ENCODE peak calls at places on chromosome 3, in four cellular contexts. One of them, this sample, is unnamed.

GRCh38 chr3:184382326-184383032 is 2.6 kb downstream of the CHRD start:
- DNase-seq in fibroblast of lung: no peak
- DNase-seq in CD8-positive, alpha-beta T cell: no peak
- DNase-seq in GM10248: no peak
- DNase-seq in this sample: no peak

GRCh38 chr3:13569641-13570390 is 20.9 kb downstream of the FBLN2 start:
- DNase-seq in CD8-positive, alpha-beta T cell: no peak
- DNase-seq in GM10248: no peak
- DNase-seq in fibroblast of lung: peak
- DNase-seq in this sample: no peak

GRCh38 chr3:177633671-177634207 is 436.5 kb upstream of the TBL1XR1 start:
- DNase-seq in GM10248: no peak
- DNase-seq in CD8-positive, alpha-beta T cell: no peak
- DNase-seq in fibroblast of lung: peak
- DNase-seq in this sample: no peak

GRCh38 chr3:113867506-113867905 is 28.9 kb downstream of the GRAMD1C start:
- DNase-seq in fibroblast of lung: peak
- DNase-seq in CD8-positive, alpha-beta T cell: no peak
- DNase-seq in GM10248: no peak
- DNase-seq in this sample: no peak

GRCh38 chr3:196553551-196553950 is 14.8 kb downstream of the WDR53 start:
- DNase-seq in fibroblast of lung: no peak
- DNase-seq in CD8-positive, alpha-beta T cell: no peak
- DNase-seq in GM10248: no peak
- DNase-seq in this sample: no peak

GRCh38 chr3:127307431-127307830 is 19.6 kb upstream of the PRR20G start:
- DNase-seq in fibroblast of lung: no peak
- DNase-seq in GM10248: peak
- DNase-seq in CD8-positive, alpha-beta T cell: no peak
- DNase-seq in this sample: no peak

GRCh38 chr3:13842226-13842625 is 37.6 kb downstream of the WNT7A start:
- DNase-seq in GM10248: no peak
- DNase-seq in fibroblast of lung: no peak
- DNase-seq in CD8-positive, alpha-beta T cell: no peak
- DNase-seq in this sample: no peak

GRCh38 chr3:171342200-171342599 is 118.0 kb downstream of the TNIK start:
- DNase-seq in fibroblast of lung: no peak
- DNase-seq in GM10248: no peak
- DNase-seq in CD8-positive, alpha-beta T cell: no peak
- DNase-seq in this sample: no peak

DNA sequence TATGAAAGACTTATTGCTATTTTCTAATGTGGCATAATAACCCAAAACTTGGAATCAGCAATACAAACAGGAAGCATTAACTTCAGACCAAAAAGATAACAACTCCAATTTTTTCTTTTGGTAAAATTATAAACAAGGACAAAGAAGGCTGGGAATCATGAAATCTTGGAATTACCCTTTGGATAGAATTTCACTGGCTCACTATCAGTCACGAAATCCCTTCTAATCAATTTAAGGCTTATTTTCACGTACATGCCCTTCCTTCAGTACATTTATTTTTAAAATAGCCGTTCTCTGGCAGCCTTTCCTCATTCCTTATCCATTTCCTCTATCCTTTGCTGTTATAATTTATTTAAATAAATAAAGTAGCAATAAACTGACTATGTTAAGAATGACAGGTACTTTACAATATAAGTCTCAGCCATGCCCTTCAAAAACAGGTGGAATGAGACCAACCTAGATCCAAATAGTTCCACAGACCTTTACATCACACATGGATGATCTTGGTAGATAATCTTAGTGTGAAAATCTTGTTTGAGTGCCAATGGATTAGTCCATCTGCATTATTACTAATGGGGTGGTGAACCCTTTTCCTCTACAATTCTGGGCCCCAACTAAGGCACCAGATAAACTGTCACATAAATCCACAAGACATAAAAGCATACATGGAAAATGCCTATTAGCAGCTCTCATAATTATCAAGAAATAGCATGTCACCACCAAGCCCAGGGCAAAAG is 38.9 kb downstream of the ABI3BP start:
- DNase-seq in CD8-positive, alpha-beta T cell: no peak
- DNase-seq in GM10248: no peak
- DNase-seq in fibroblast of lung: peak
- DNase-seq in this sample: no peak
- TF ChIP-seq CTCF in CD8-positive, alpha-beta T cell: no peak
- TF ChIP-seq CTCF in GM10248: no peak
- TF ChIP-seq CTCF in fibroblast of lung: no peak
- TF ChIP-seq CTCF in this sample: no peak

GRCh38 chr3:155742339-155742980 is 2.4 kb downstream of the PLCH1 start:
- DNase-seq in GM10248: no peak
- DNase-seq in fibroblast of lung: no peak
- DNase-seq in CD8-positive, alpha-beta T cell: no peak
- DNase-seq in this sample: no peak

GRCh38 chr3:155745795-155746550 is 1.1 kb upstream of the PLCH1 start:
- DNase-seq in GM10248: no peak
- DNase-seq in fibroblast of lung: peak
- DNase-seq in CD8-positive, alpha-beta T cell: no peak
- DNase-seq in this sample: no peak

GRCh38 chr3:155744626-155745324 is at the start of gene PLCH1:
- DNase-seq in GM10248: peak
- DNase-seq in CD8-positive, alpha-beta T cell: peak
- DNase-seq in fibroblast of lung: peak
- DNase-seq in this sample: peak

GRCh38 chr3:155743616-155744015 is 1.3 kb downstream of the PLCH1 start:
- DNase-seq in fibroblast of lung: no peak
- DNase-seq in CD8-positive, alpha-beta T cell: no peak
- DNase-seq in GM10248: no peak
- DNase-seq in this sample: no peak

DNA sequence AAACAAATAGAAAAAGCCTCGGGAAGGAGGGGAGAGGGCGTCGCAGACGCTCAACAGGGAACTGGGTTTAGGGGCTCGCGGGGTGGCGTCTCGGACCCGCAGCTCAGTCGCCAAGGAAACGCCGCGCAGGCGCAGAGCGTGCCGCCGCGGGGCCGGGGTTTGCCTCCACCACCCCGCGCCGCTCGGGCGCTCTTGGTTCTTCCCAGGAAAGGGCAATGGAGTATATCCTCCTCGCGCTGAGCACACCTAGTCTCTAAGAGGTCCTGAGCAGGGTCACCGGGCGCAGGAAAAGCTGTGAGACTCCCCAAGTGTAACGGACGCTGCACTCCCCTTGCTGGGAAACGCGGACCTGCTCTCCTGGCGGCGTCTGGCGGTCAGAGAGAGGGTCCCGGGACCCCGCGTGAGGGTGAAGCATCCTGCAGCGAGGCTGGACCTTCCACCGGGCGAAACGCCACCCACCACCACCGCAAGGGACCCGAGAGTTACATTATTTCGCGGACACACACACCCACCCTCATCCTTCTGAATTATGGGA is 713 bp downstream of the PLCH1 start:
- DNase-seq in CD8-positive, alpha-beta T cell: peak
- DNase-seq in GM10248: peak
- DNase-seq in fibroblast of lung: no peak
- DNase-seq in this sample: peak
- TF ChIP-seq CTCF in CD8-positive, alpha-beta T cell: no peak
- TF ChIP-seq CTCF in GM10248: no peak
- TF ChIP-seq CTCF in fibroblast of lung: no peak
- TF ChIP-seq CTCF in this sample: no peak

DNA sequence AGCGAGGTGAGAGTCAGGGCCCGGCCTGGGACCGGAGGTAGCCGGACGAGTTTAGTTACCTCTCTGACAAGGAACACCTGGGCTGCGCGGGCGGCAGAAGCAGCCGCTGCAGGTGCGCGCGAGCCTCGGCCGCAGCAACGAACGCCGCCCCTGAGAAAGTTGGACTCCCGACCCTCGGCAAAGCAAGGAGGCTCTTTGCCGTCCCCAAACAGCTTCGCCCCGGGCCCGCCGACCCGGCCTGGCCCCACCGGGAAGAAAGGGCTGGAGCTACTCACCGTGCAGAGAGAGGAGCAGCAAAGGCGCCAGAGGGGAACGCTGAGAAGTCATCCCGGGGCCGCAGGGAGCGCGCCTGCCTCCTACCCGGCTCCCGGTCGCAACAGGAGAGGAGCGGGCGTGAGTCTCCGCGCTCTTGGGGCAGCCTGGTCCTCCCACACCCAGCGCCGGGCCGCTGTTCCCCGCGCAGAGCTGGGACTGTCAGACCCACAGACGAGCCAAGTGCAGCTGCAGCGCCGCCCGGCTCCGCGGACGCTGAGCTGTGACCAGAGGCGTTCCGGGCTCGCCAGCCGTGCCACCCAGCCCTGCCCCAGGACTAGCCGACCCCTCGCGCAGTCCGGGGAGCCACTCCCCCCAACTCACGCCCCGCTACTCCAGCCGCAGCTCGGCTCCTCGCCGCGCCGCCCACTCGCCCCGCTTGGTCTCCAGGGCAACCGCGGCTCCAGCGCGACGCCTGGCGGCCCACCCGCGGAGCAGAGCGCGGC is at the start of gene IGSF11:
- DNase-seq in fibroblast of lung: peak
- DNase-seq in CD8-positive, alpha-beta T cell: peak
- DNase-seq in GM10248: peak
- DNase-seq in this sample: peak
- TF ChIP-seq CTCF in fibroblast of lung: no peak
- TF ChIP-seq CTCF in CD8-positive, alpha-beta T cell: peak
- TF ChIP-seq CTCF in GM10248: peak
- TF ChIP-seq CTCF in this sample: no peak

GRCh38 chr3:182414586-182414985 is 378.7 kb upstream of the ATP11B start:
- DNase-seq in CD8-positive, alpha-beta T cell: no peak
- DNase-seq in fibroblast of lung: no peak
- DNase-seq in GM10248: no peak
- DNase-seq in this sample: no peak

GRCh38 chr3:182413682-182414081 is 379.6 kb upstream of the ATP11B start:
- DNase-seq in fibroblast of lung: no peak
- DNase-seq in GM10248: no peak
- DNase-seq in CD8-positive, alpha-beta T cell: no peak
- DNase-seq in this sample: no peak

GRCh38 chr3:182412066-182412465 is 381.2 kb upstream of the ATP11B start:
- DNase-seq in GM10248: no peak
- DNase-seq in CD8-positive, alpha-beta T cell: no peak
- DNase-seq in fibroblast of lung: peak
- DNase-seq in this sample: no peak

GRCh38 chr3:182410051-182410450 is 383.3 kb upstream of the ATP11B start:
- DNase-seq in CD8-positive, alpha-beta T cell: no peak
- DNase-seq in fibroblast of lung: no peak
- DNase-seq in GM10248: no peak
- DNase-seq in this sample: no peak

DNA sequence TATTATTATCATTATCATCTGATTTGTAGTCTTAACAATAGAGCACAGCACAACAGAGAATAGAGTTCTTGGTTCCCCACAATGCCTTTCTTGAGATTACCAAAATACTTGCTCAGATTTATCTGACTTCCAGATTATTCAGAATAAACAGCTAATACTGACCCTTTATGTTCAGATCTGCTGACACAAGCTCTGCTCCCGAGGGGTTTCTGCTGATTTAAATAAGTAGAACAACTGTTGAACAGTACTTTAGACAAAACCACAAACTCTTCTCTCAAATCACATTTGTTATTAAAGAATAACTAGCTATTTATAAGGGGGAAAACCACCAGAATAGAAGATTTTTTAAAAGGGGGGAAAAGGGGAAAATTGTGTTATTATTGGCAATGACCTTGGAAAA is 380.2 kb upstream of the ATP11B start:
- DNase-seq in fibroblast of lung: no peak
- DNase-seq in GM10248: no peak
- DNase-seq in CD8-positive, alpha-beta T cell: no peak
- DNase-seq in this sample: no peak
- TF ChIP-seq CTCF in fibroblast of lung: no peak
- TF ChIP-seq CTCF in GM10248: no peak
- TF ChIP-seq CTCF in CD8-positive, alpha-beta T cell: no peak
- TF ChIP-seq CTCF in this sample: no peak

GRCh38 chr3:15523660-15524417 is 2.3 kb upstream of the COLQ start:
- DNase-seq in fibroblast of lung: no peak
- DNase-seq in GM10248: no peak
- DNase-seq in CD8-positive, alpha-beta T cell: no peak
- DNase-seq in this sample: no peak

GRCh38 chr3:15525790-15526189 is 4.3 kb upstream of the COLQ start:
- DNase-seq in GM10248: no peak
- DNase-seq in CD8-positive, alpha-beta T cell: no peak
- DNase-seq in fibroblast of lung: no peak
- DNase-seq in this sample: no peak

GRCh38 chr3:15528881-15529537 is 7.5 kb upstream of the COLQ start:
- DNase-seq in fibroblast of lung: no peak
- DNase-seq in CD8-positive, alpha-beta T cell: no peak
- DNase-seq in GM10248: no peak
- DNase-seq in this sample: no peak

GRCh38 chr3:15531346-15531745 is 9.8 kb upstream of the COLQ start:
- DNase-seq in CD8-positive, alpha-beta T cell: no peak
- DNase-seq in fibroblast of lung: no peak
- DNase-seq in GM10248: no peak
- DNase-seq in this sample: no peak

DNA sequence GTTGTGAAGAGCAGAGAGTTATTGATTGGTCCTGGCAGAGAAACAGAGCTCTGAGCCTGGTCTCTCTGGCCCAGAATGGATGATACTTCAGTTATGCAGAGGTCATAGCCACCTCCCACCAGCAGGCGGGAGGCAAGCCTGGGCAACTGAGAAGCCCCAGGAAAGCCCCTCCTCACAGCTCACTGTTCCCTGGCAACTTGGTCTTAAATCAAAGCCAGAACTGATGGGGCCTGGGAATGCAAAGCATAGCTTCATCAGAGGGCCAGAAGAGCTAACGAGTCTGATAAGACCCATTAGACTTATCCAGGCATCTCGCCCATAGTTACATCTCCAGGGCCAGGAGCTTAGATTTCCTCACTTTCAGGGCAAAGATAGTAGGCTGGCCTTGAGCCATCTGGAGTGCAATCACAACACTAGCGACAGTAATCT is 5.5 kb upstream of the COLQ start:
- DNase-seq in fibroblast of lung: peak
- DNase-seq in GM10248: no peak
- DNase-seq in CD8-positive, alpha-beta T cell: no peak
- DNase-seq in this sample: no peak
- TF ChIP-seq CTCF in fibroblast of lung: no peak
- TF ChIP-seq CTCF in GM10248: peak
- TF ChIP-seq CTCF in CD8-positive, alpha-beta T cell: no peak
- TF ChIP-seq CTCF in this sample: no peak

DNA sequence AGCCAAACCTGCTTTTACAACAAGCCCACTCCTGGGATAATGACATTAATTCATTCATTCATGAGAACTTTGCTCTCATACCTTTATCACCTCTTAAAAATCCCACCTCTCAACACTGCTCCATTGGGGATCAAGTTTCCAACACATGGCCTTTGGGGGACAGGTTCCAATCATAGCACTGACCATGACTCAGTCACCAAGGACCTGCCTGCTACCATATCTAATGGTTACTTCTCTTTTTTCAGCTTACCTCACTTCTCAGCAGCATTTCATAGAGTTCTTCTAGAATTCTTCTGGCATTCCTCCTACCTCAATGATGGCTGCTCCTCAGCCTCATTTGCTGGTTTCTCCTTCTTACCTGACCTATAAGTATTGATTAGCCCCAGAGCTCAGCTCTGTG is 36.9 kb upstream of the RYK start:
- DNase-seq in GM10248: no peak
- DNase-seq in CD8-positive, alpha-beta T cell: no peak
- DNase-seq in fibroblast of lung: no peak
- DNase-seq in this sample: no peak
- TF ChIP-seq CTCF in GM10248: no peak
- TF ChIP-seq CTCF in CD8-positive, alpha-beta T cell: no peak
- TF ChIP-seq CTCF in fibroblast of lung: no peak
- TF ChIP-seq CTCF in this sample: no peak